ENCODE peak calls at places on chromosomes 4 and X, in nine cellular contexts. M is hepatic stellate cell; H is tibial nerve; T is pancreas; I is KBM-7; O is heart right ventricle; L is iris pigment epithelial cell; D is stimulated activated effector memory CD8-positive, alpha-beta T cell treated with anti-CD3 and anti-CD28 coated beads, Interleukin-12 subunit alpha, Interleukin-12 subunit beta, amount 100 ng/mL, for 72 hours; X is T-cell. S is an unnamed sample.

GRCh38 chrX:23884427-23885024 is 23.2 kb downstream of the APOO start:
- DNase-seq in M (no peak), H (no peak), T (no peak), I (peak; percentile 77), O (no peak), L (peak; percentile 72), D (no peak), X (no peak), S (no peak)

GRCh38 chr4:157810137-157810774 is 362.6 kb downstream of the GASK1B start:
- DNase-seq in M (no peak), H (no peak), T (no peak), I (no peak), O (no peak), L (no peak), D (no peak), X (no peak), S (no peak)

GRCh38 chrX:113741744-113742143 is 842.1 kb upstream of the HTR2C start:
- DNase-seq in M (no peak), H (no peak), T (no peak), I (peak; percentile 44), O (no peak), L (peak; percentile 11), D (no peak), X (no peak), S (no peak)

GRCh38 chr4:92825186-92825715 is 521.5 kb downstream of the GRID2 start:
- DNase-seq in M (no peak), H (no peak), T (no peak), I (no peak), O (no peak), L (no peak), D (no peak), X (no peak), S (no peak)

GRCh38 chrX:114611018-114611619 is 27.2 kb downstream of the HTR2C start:
- DNase-seq in M (peak; percentile 14), H (peak; percentile 18), T (no peak), I (peak; percentile 57), O (peak; percentile 3), L (peak; percentile 41), D (no peak), X (no peak), S (peak; percentile 10)

GRCh38 chr4:34814266-34814665 is 1430.0 kb downstream of the ARAP2 start:
- DNase-seq in M (no peak), H (no peak), T (no peak), I (no peak), O (no peak), L (peak; percentile 0), D (no peak), X (no peak), S (no peak)

GRCh38 chr4:153061971-153062370 is 125.8 kb downstream of the FHDC1 start:
- DNase-seq in M (no peak), H (no peak), T (no peak), I (no peak), O (no peak), L (no peak), D (no peak), X (no peak), S (no peak)

GRCh38 chr4:185019451-185020292 is 1.4 kb downstream of the HELT start:
- DNase-seq in M (no peak), H (no peak), T (no peak), I (no peak), O (no peak), L (no peak), D (no peak), X (no peak), S (no peak)

GRCh38 chrX:109374276-109374960 is 107.5 kb downstream of the GUCY2F start:
- DNase-seq in M (no peak), H (no peak), T (no peak), I (no peak), O (no peak), L (no peak), D (no peak), X (no peak), S (no peak)

GRCh38 chr4:89558147-89558546 is 250.5 kb upstream of the GPRIN3 start:
- DNase-seq in M (no peak), H (no peak), T (no peak), I (peak; percentile 19), O (no peak), L (peak; percentile 34), D (no peak), X (no peak), S (no peak)

GRCh38 chr4:41360911-41361830 is 104.4 kb downstream of the UCHL1 start:
- DNase-seq in M (peak; percentile 10), H (no peak), T (peak; percentile 52), I (peak; percentile 28), O (peak; percentile 55), L (peak; percentile 55), D (no peak), X (no peak), S (peak; percentile 44)

GRCh38 chrX:96705905-96706304 is 21.3 kb downstream of the DIAPH2 start:
- DNase-seq in M (no peak), H (no peak), T (no peak), I (no peak), O (no peak), L (no peak), D (no peak), X (no peak), S (no peak)

GRCh38 chr4:24849662-24850280 is 54.4 kb downstream of the SOD3 start:
- DNase-seq in M (no peak), H (peak; percentile 13), T (no peak), I (no peak), O (no peak), L (no peak), D (no peak), X (no peak), S (no peak)

GRCh38 chrX:104482757-104483156 is 83.2 kb upstream of the IL1RAPL2 start:
- DNase-seq in M (no peak), H (no peak), T (no peak), I (peak; percentile 19), O (no peak), L (peak; percentile 13), D (no peak), X (no peak), S (no peak)

GRCh38 chr4:168388890-168389289 is 70.3 kb upstream of the DDX60 start:
- DNase-seq in M (peak; percentile 12), H (no peak), T (no peak), I (no peak), O (no peak), L (peak; percentile 76), D (no peak), X (no peak), S (no peak)

GRCh38 chrX:153959649-153960048 is 12.0 kb downstream of the HCFC1 start:
- DNase-seq in M (no peak), H (no peak), T (peak; percentile 19), I (no peak), O (no peak), L (no peak), D (no peak), X (no peak), S (no peak)

GRCh38 chr4:7131498-7132031 is 60.8 kb upstream of the SORCS2 start:
- DNase-seq in M (no peak), H (no peak), T (no peak), I (no peak), O (no peak), L (no peak), D (no peak), X (no peak), S (no peak)

GRCh38 chrX:55640854-55641253 is 17.7 kb downstream of the FOXR2 start:
- DNase-seq in M (no peak), H (no peak), T (no peak), I (no peak), O (no peak), L (no peak), D (no peak), X (no peak), S (no peak)

GRCh38 chr4:78242071-78242470 is 184.9 kb downstream of the FRAS1 start:
- DNase-seq in M (no peak), H (no peak), T (no peak), I (no peak), O (no peak), L (peak; percentile 59), D (no peak), X (no peak), S (no peak)

GRCh38 chr4:3420956-3421355 is 20.8 kb upstream of the HGFAC start:
- DNase-seq in M (no peak), H (no peak), T (no peak), I (no peak), O (no peak), L (no peak), D (no peak), X (no peak), S (no peak)

GRCh38 chr4:49709775-49710174 is 723.7 kb downstream of the CWH43 start:
- DNase-seq in M (no peak), H (no peak), T (no peak), I (no peak), O (no peak), L (no peak), D (no peak), X (no peak), S (no peak)

GRCh38 chrX:110125435-110125834 is 122.5 kb downstream of the TMEM164 start:
- DNase-seq in M (no peak), H (no peak), T (no peak), I (peak; percentile 32), O (no peak), L (no peak), D (no peak), X (no peak), S (no peak)

GRCh38 chrX:129613596-129613995 is 41.2 kb downstream of the APLN start:
- DNase-seq in M (no peak), H (no peak), T (no peak), I (no peak), O (no peak), L (no peak), D (no peak), X (no peak), S (no peak)

GRCh38 chr4:97500423-97500822 is 642.9 kb downstream of the STPG2 start:
- DNase-seq in M (no peak), H (no peak), T (no peak), I (no peak), O (no peak), L (no peak), D (no peak), X (no peak), S (no peak)

GRCh38 chrX:40132751-40133150 is 35.0 kb upstream of the BCOR start:
- DNase-seq in M (peak; percentile 79), H (peak; percentile 70), T (peak; percentile 79), I (no peak), O (peak; percentile 76), L (peak; percentile 85), D (no peak), X (no peak), S (no peak)

GRCh38 chr4:26206981-26207380 is 113.8 kb upstream of the RBPJ start:
- DNase-seq in M (no peak), H (no peak), T (no peak), I (no peak), O (no peak), L (no peak), D (no peak), X (no peak), S (no peak)

GRCh38 chrX:110420771-110421498 is 62.3 kb downstream of the RTL9 start:
- DNase-seq in M (no peak), H (no peak), T (no peak), I (peak; percentile 28), O (no peak), L (no peak), D (no peak), X (no peak), S (peak; percentile 75)

GRCh38 chrX:1581132-1581531 is 10.3 kb upstream of the AKAP17A start:
- DNase-seq in M (peak; percentile 54), H (peak; percentile 73), T (no peak), I (peak; percentile 99), O (peak; percentile 49), L (peak; percentile 29), D (peak; percentile 98), X (peak; percentile 46), S (no peak)

GRCh38 chrX:19373034-19373891 is 29.5 kb downstream of the PDHA1 start:
- DNase-seq in M (no peak), H (no peak), T (no peak), I (peak; percentile 59), O (no peak), L (no peak), D (no peak), X (no peak), S (no peak)